ENCODE peak calls at places on chromosomes 12 and 14, in eight cellular contexts. E is mesenchymal stem cell; I is CD8-positive, alpha-beta memory T cell; S is effector memory CD4-positive, alpha-beta T cell; L is heart right ventricle; N is tibial artery; X is pancreas; K is breast epithelium. V is an unnamed sample. For H3K4me1 and H3K9me3, the result is how much of the 10 kb centered on the place peaks cover.

GRCh38 chr12:12210983-12211382 is 55.9 kb downstream of the LRP6 start:
- DNase-seq in E (no peak), I (no peak), S (no peak), L (no peak), N (no peak), X (no peak), K (no peak), V (no peak)

GRCh38 chr14:80584638-80585505 is 356.7 kb downstream of the CEP128 start:
- DNase-seq in E (no peak), I (no peak), S (no peak), L (no peak), N (no peak), X (no peak), K (no peak), V (no peak)

GRCh38 chr12:120247621-120248030 is 17.9 kb downstream of the PXN start:
- DNase-seq in E (peak), I (no peak), S (no peak), L (no peak), N (no peak), X (no peak), K (no peak), V (no peak)

GRCh38 chr14:96187216-96188050 is 17.2 kb upstream of the BDKRB2 start:
- DNase-seq in E (no peak), I (no peak), S (no peak), L (no peak), N (no peak), X (no peak), K (no peak), V (no peak)

GRCh38 chr12:48788852-48789775 is at the start of gene ADCY6:
- DNase-seq in E (peak), I (no peak), S (no peak), L (peak), N (peak), X (peak), K (peak), V (peak)

GRCh38 chr12:57896139-57896436 is 45.3 kb upstream of the ATP23 start:
- DNase-seq in E (peak), I (no peak), S (no peak), L (peak), N (no peak), X (no peak), K (no peak), V (no peak)

GRCh38 chr14:24678801-24679247 is 44.8 kb upstream of the GZMB start:
- DNase-seq in E (peak), I (peak), S (peak), L (peak), N (no peak), X (peak), K (peak), V (peak)

GRCh38 chr14:88929656-88930436 is 105.4 kb downstream of the TTC8 start:
- DNase-seq in E (no peak), I (no peak), S (no peak), L (no peak), N (no peak), X (no peak), K (no peak), V (no peak)

GRCh38 chr14:73209943-73210342 is 27.4 kb upstream of the PAPLN start:
- DNase-seq in E (no peak), I (no peak), S (no peak), L (no peak), N (no peak), X (no peak), K (no peak), V (no peak)

GRCh38 chr12:89873745-89874144 is 165.1 kb upstream of the ATP2B1 start:
- DNase-seq in E (peak), I (no peak), S (no peak), L (no peak), N (no peak), X (peak), K (no peak), V (no peak)

GRCh38 chr12:25558566-25558965 is 5.5 kb upstream of the LMNTD1 start:
- DNase-seq in E (peak), I (no peak), S (no peak), L (no peak), N (no peak), X (no peak), K (no peak), V (no peak)

GRCh38 chr14:94769413-94770250 is at the start of gene GSC:
- DNase-seq in E (peak), I (no peak), S (no peak), L (peak), N (peak), X (peak), K (peak), V (peak)

GRCh38 chr12:57139796-57140649 is 7.4 kb downstream of the LRP1-AS start:
- DNase-seq in E (no peak), I (no peak), S (no peak), L (no peak), N (no peak), X (no peak), K (no peak), V (no peak)

GRCh38 chr12:50690923-50691322 is 73.0 kb upstream of the ATF1 start:
- DNase-seq in E (no peak), I (no peak), S (no peak), L (peak), N (no peak), X (peak), K (peak), V (peak)

GRCh38 chr14:25607095-25607657 is 557.2 kb upstream of the STXBP6 start:
- DNase-seq in E (no peak), I (no peak), S (no peak), L (no peak), N (no peak), X (no peak), K (no peak), V (no peak)

GRCh38 chr12:57641699-57642442 is 8.9 kb upstream of the B4GALNT1 start:
- DNase-seq in E (no peak), I (no peak), S (no peak), L (no peak), N (no peak), X (peak), K (no peak), V (no peak)

GRCh38 chr14:94483071-94483451 is 7.1 kb upstream of the SERPINA9 start:
- DNase-seq in E (no peak), I (no peak), S (no peak), L (no peak), N (no peak), X (no peak), K (no peak), V (no peak)

GRCh38 chr12:13044002-13044858 is at the start of gene FAM234B:
- DNase-seq in E (peak), I (peak), S (peak), L (peak), N (peak), X (peak), K (peak), V (peak)

GRCh38 chr14:104505085-104506074 is 74.2 kb upstream of the C14orf180 start:
- DNase-seq in E (no peak), I (no peak), S (no peak), L (no peak), N (no peak), X (no peak), K (no peak), V (no peak)

GRCh38 chr12:11967356-11968040 is 103.2 kb upstream of the BCL2L14 start:
- DNase-seq in E (no peak), I (no peak), S (no peak), L (no peak), N (no peak), X (no peak), K (peak), V (no peak)

DNA sequence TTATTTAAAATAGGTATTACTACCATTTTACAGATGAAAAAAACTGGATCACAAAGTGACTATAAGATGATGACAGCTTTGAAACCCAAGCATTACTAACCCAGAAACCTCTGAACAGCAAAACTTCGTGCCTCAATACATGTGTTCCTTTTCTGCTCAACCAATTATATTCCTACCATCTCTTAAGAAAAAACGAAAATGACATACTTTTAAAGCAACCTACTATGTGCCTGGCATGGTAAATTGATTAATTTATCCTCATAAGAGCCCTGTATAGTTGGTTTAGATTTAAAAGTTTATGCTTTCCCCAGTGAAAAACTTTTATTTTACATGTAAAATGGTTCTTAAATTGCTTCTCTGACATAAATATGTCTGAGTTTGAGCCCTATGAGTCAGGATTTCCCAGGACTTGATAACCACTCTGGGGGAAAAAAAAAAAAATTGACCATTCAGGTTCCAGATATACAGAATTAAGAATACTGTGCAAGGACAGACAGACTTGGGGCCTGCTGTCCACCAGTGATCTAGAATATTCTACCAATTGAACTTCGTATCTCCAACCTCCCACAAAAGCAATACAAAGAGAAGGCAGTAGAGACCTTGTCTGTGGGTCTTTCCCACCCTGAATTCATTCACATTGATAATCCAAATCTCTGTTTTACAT is 4.3 kb downstream of the SINHCAF start:
- DNase-seq in E (peak), I (no peak), S (no peak), L (no peak), N (no peak), X (no peak), K (no peak), V (no peak)
- H3K4me1 ChIP-seq in E (under half), I (half or more), S (under half), L (under half), N (under half), X (under half), K (under half), V (half or more)

GRCh38 chr12:64997858-64998257 is 123.2 kb downstream of the WIF1 start:
- DNase-seq in E (no peak), I (no peak), S (no peak), L (no peak), N (no peak), X (no peak), K (no peak), V (no peak)
- H3K9me3 ChIP-seq in E (under half), I (under half), S (under half), L (under half), N (under half), X (under half), K (under half), V (under half)

DNA sequence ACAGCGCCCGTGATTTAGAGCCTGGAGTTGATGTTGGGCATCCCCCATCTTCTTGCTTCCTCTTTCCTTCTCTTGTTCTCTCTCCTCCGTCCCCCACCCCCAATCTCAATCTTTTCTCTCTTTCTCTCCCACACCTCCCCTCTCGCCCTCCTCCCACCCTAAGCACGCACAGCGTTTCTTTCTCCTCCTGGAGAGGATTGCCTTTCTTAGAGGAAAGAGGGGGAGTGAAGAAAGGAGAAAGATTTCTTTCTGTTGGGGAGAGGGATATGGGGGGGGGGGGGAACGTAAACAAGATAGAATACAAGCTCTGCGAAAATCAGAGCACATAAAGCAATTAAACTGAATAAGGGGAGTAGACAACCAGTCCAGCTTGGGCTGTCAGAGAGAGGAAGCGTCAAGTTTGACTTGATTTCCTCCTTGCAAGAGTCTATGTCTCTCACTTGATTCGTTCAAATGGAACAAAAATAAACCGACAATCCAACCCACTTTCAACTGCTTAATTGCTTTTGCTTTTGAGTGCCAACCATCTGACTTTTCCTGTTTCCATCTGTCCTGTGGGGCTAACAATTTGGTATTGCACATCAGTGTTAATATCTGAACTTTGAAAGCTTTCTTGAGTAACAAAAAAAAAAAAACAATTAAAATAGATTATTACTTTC is 852 bp downstream of the SYT1 start:
- DNase-seq in E (no peak), I (no peak), S (no peak), L (no peak), N (no peak), X (no peak), K (no peak), V (no peak)
- H3K4me3 ChIP-seq in E (peak), I (no peak), S (no peak), L (peak), N (no peak), X (no peak), K (peak), V (no peak)

GRCh38 chr12:53217930-53218307 is 10.9 kb upstream of the ITGB7 start:
- DNase-seq in E (peak), I (no peak), S (no peak), L (no peak), N (no peak), X (no peak), K (no peak), V (no peak)

GRCh38 chr12:53218551-53219114 is 11.6 kb upstream of the ITGB7 start:
- DNase-seq in E (no peak), I (no peak), S (no peak), L (no peak), N (peak), X (peak), K (no peak), V (no peak)

GRCh38 chr12:53215497-53215896 is 8.4 kb upstream of the ITGB7 start:
- DNase-seq in E (no peak), I (no peak), S (no peak), L (no peak), N (peak), X (no peak), K (no peak), V (no peak)

GRCh38 chr12:53219116-53219955 is 12.3 kb upstream of the ITGB7 start:
- DNase-seq in E (peak), I (peak), S (no peak), L (no peak), N (peak), X (peak), K (no peak), V (peak)

DNA sequence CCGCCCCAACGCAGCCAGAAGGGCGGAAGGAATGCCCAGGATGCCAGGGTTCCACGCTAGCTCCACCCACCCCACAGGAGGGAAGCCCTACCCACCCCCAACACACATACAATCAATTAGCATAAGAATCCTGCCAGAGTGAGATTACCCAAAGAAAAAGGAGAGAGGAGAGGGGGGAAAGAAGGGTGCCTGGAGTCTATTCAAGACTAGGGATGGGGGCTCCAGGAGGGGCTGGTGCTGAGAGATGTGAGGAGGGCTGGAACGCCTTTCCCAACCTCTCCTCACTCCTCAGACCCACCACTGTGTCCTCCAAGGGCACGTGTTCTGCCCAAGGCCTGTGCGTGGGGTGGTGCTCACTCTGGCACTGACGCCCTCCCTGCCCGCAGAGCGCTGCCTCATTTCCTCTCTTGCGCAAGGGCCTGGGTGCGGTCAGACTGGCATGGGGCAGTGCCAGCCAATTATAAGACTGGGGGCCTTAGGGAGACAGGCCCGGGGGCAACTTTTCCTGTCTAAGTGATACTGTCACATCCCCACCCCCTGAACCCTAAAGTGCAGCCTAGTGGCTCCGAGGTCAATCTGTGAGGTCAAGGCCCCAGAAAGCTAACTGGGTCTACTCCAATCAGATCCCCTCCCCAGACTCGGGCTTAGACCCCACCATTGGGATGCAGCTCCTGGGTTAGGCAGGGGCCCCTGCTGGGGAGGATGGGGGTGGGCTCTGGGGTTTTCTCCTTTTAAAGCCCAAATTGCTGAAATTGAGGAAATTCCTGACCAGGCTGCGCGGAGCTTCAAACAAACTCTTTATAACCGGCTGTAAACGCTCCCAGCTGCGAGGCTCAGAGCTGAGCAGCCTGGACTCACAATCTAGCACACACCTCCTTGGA is 10.2 kb upstream of the ITGB7 start:
- DNase-seq in E (no peak), I (peak), S (peak), L (no peak), N (no peak), X (peak), K (peak), V (peak)
- H3K4me1 ChIP-seq in E (under half), I (under half), S (under half), L (half or more), N (under half), X (under half), K (under half), V (under half)

GRCh38 chr12:126837697-126838096 is 1429.3 kb upstream of the TMEM132C start:
- DNase-seq in E (no peak), I (no peak), S (no peak), L (no peak), N (no peak), X (no peak), K (no peak), V (no peak)
- H3K9me3 ChIP-seq in E (under half), I (under half), S (under half), L (under half), N (under half), X (under half), K (half or more), V (under half)

V was measured in HAP-1.